ENCODE peak calls at places on chromosomes 11 and 22, in six cellular contexts. One of them, this sample, is unnamed.

GRCh38 chr22:45977003-45977395 is at the start of gene WNT7B:
- DNase-seq in progenitor cell of endocrine pancreas: no peak
- DNase-seq in fibroblast of pulmonary artery: no peak
- DNase-seq in mucosa of descending colon: no peak
- DNase-seq in HL-60: no peak
- DNase-seq in endothelial cell of umbilical vein: no peak
- DNase-seq in this sample: no peak

GRCh38 chr11:20477418-20478090 is 90.0 kb downstream of the PRMT3 start:
- DNase-seq in progenitor cell of endocrine pancreas: no peak
- DNase-seq in fibroblast of pulmonary artery: no peak
- DNase-seq in mucosa of descending colon: no peak
- DNase-seq in HL-60: no peak
- DNase-seq in endothelial cell of umbilical vein: no peak
- DNase-seq in this sample: no peak

GRCh38 chr22:49349181-49349835 is 478.4 kb downstream of the BRD1 start:
- DNase-seq in progenitor cell of endocrine pancreas: no peak
- DNase-seq in fibroblast of pulmonary artery: no peak
- DNase-seq in mucosa of descending colon: no peak
- DNase-seq in HL-60: no peak
- DNase-seq in endothelial cell of umbilical vein: no peak
- DNase-seq in this sample: no peak

GRCh38 chr11:2265396-2265795 is 5.0 kb downstream of the ASCL2 start:
- DNase-seq in progenitor cell of endocrine pancreas: no peak
- DNase-seq in fibroblast of pulmonary artery: no peak
- DNase-seq in mucosa of descending colon: peak; percentile 58
- DNase-seq in HL-60: peak; percentile 12
- DNase-seq in endothelial cell of umbilical vein: no peak
- DNase-seq in this sample: peak; percentile 77

GRCh38 chr11:43802509-43802908 is 78.1 kb upstream of the ALKBH3 start:
- DNase-seq in progenitor cell of endocrine pancreas: no peak
- DNase-seq in fibroblast of pulmonary artery: peak; percentile 16
- DNase-seq in mucosa of descending colon: no peak
- DNase-seq in HL-60: no peak
- DNase-seq in endothelial cell of umbilical vein: peak; percentile 12
- DNase-seq in this sample: no peak

GRCh38 chr11:45805305-45806071 is 539 bp downstream of the SLC35C1 start:
- DNase-seq in progenitor cell of endocrine pancreas: no peak
- DNase-seq in fibroblast of pulmonary artery: peak; percentile 59
- DNase-seq in mucosa of descending colon: peak; percentile 71
- DNase-seq in HL-60: peak; percentile 54
- DNase-seq in endothelial cell of umbilical vein: peak; percentile 59
- DNase-seq in this sample: no peak

GRCh38 chr22:38570841-38571364 is 920 bp upstream of the DMC1 start:
- DNase-seq in progenitor cell of endocrine pancreas: peak; percentile 12
- DNase-seq in fibroblast of pulmonary artery: peak; percentile 31
- DNase-seq in mucosa of descending colon: peak; percentile 53
- DNase-seq in HL-60: peak; percentile 56
- DNase-seq in endothelial cell of umbilical vein: no peak
- DNase-seq in this sample: no peak

GRCh38 chr11:74321487-74322188 is 10.2 kb upstream of the P4HA3 start:
- DNase-seq in progenitor cell of endocrine pancreas: no peak
- DNase-seq in fibroblast of pulmonary artery: peak; percentile 73
- DNase-seq in mucosa of descending colon: no peak
- DNase-seq in HL-60: peak; percentile 57
- DNase-seq in endothelial cell of umbilical vein: peak; percentile 99
- DNase-seq in this sample: no peak

GRCh38 chr11:43376594-43376993 is 17.9 kb downstream of the TTC17 start:
- DNase-seq in progenitor cell of endocrine pancreas: no peak
- DNase-seq in fibroblast of pulmonary artery: peak; percentile 81
- DNase-seq in mucosa of descending colon: no peak
- DNase-seq in HL-60: no peak
- DNase-seq in endothelial cell of umbilical vein: peak; percentile 48
- DNase-seq in this sample: no peak

GRCh38 chr11:102316505-102316904 is 779 bp upstream of the BIRC3 start:
- DNase-seq in progenitor cell of endocrine pancreas: no peak
- DNase-seq in fibroblast of pulmonary artery: no peak
- DNase-seq in mucosa of descending colon: no peak
- DNase-seq in HL-60: no peak
- DNase-seq in endothelial cell of umbilical vein: no peak
- DNase-seq in this sample: no peak

GRCh38 chr11:130246719-130247118 is 68.0 kb downstream of the ZBTB44 start:
- DNase-seq in progenitor cell of endocrine pancreas: no peak
- DNase-seq in fibroblast of pulmonary artery: peak; percentile 51
- DNase-seq in mucosa of descending colon: no peak
- DNase-seq in HL-60: no peak
- DNase-seq in endothelial cell of umbilical vein: no peak
- DNase-seq in this sample: no peak

GRCh38 chr22:25025586-25025985 is 73.1 kb downstream of the KIAA1671 start:
- DNase-seq in progenitor cell of endocrine pancreas: no peak
- DNase-seq in fibroblast of pulmonary artery: no peak
- DNase-seq in mucosa of descending colon: no peak
- DNase-seq in HL-60: no peak
- DNase-seq in endothelial cell of umbilical vein: no peak
- DNase-seq in this sample: no peak

GRCh38 chr11:71449596-71449995 is 1.4 kb upstream of the DHCR7 start:
- DNase-seq in progenitor cell of endocrine pancreas: no peak
- DNase-seq in fibroblast of pulmonary artery: no peak
- DNase-seq in mucosa of descending colon: no peak
- DNase-seq in HL-60: no peak
- DNase-seq in endothelial cell of umbilical vein: no peak
- DNase-seq in this sample: peak; percentile 14

GRCh38 chr22:23801238-23801821 is 14.6 kb downstream of the SMARCB1 start:
- DNase-seq in progenitor cell of endocrine pancreas: no peak
- DNase-seq in fibroblast of pulmonary artery: no peak
- DNase-seq in mucosa of descending colon: peak; percentile 38
- DNase-seq in HL-60: no peak
- DNase-seq in endothelial cell of umbilical vein: no peak
- DNase-seq in this sample: no peak

GRCh38 chr11:129702410-129703390 is 112.9 kb upstream of the TMEM45B start:
- DNase-seq in progenitor cell of endocrine pancreas: no peak
- DNase-seq in fibroblast of pulmonary artery: no peak
- DNase-seq in mucosa of descending colon: no peak
- DNase-seq in HL-60: no peak
- DNase-seq in endothelial cell of umbilical vein: no peak
- DNase-seq in this sample: no peak

GRCh38 chr11:134510641-134511040 is 98.6 kb upstream of the B3GAT1 start:
- DNase-seq in progenitor cell of endocrine pancreas: no peak
- DNase-seq in fibroblast of pulmonary artery: no peak
- DNase-seq in mucosa of descending colon: peak; percentile 40
- DNase-seq in HL-60: no peak
- DNase-seq in endothelial cell of umbilical vein: no peak
- DNase-seq in this sample: peak; percentile 40

GRCh38 chr11:122085264-122085663 is 30.8 kb downstream of the BLID start:
- DNase-seq in progenitor cell of endocrine pancreas: no peak
- DNase-seq in fibroblast of pulmonary artery: peak; percentile 92
- DNase-seq in mucosa of descending colon: no peak
- DNase-seq in HL-60: no peak
- DNase-seq in endothelial cell of umbilical vein: peak; percentile 75
- DNase-seq in this sample: no peak

GRCh38 chr11:27453701-27454100 is 18.9 kb downstream of the LGR4 start:
- DNase-seq in progenitor cell of endocrine pancreas: no peak
- DNase-seq in fibroblast of pulmonary artery: no peak
- DNase-seq in mucosa of descending colon: no peak
- DNase-seq in HL-60: no peak
- DNase-seq in endothelial cell of umbilical vein: no peak
- DNase-seq in this sample: no peak

GRCh38 chr11:133903056-133903455 is 53.7 kb downstream of the IGSF9B start:
- DNase-seq in progenitor cell of endocrine pancreas: no peak
- DNase-seq in fibroblast of pulmonary artery: no peak
- DNase-seq in mucosa of descending colon: no peak
- DNase-seq in HL-60: no peak
- DNase-seq in endothelial cell of umbilical vein: no peak
- DNase-seq in this sample: no peak

GRCh38 chr11:60370811-60371297 is 7.5 kb upstream of the MS4A7 start:
- DNase-seq in progenitor cell of endocrine pancreas: no peak
- DNase-seq in fibroblast of pulmonary artery: no peak
- DNase-seq in mucosa of descending colon: no peak
- DNase-seq in HL-60: no peak
- DNase-seq in endothelial cell of umbilical vein: peak; percentile 72
- DNase-seq in this sample: no peak

GRCh38 chr11:27933992-27934829 is 173.7 kb downstream of the KIF18A start:
- DNase-seq in progenitor cell of endocrine pancreas: no peak
- DNase-seq in fibroblast of pulmonary artery: peak; percentile 72
- DNase-seq in mucosa of descending colon: no peak
- DNase-seq in HL-60: no peak
- DNase-seq in endothelial cell of umbilical vein: peak; percentile 48
- DNase-seq in this sample: no peak

GRCh38 chr11:60485987-60486386 is 6.6 kb upstream of the MS4A12 start:
- DNase-seq in progenitor cell of endocrine pancreas: no peak
- DNase-seq in fibroblast of pulmonary artery: no peak
- DNase-seq in mucosa of descending colon: no peak
- DNase-seq in HL-60: peak; percentile 55
- DNase-seq in endothelial cell of umbilical vein: peak; percentile 17
- DNase-seq in this sample: no peak

GRCh38 chr11:2724114-2724513 is 24.3 kb upstream of the KCNQ1OT1 start:
- DNase-seq in progenitor cell of endocrine pancreas: no peak
- DNase-seq in fibroblast of pulmonary artery: no peak
- DNase-seq in mucosa of descending colon: no peak
- DNase-seq in HL-60: no peak
- DNase-seq in endothelial cell of umbilical vein: no peak
- DNase-seq in this sample: no peak

DNA sequence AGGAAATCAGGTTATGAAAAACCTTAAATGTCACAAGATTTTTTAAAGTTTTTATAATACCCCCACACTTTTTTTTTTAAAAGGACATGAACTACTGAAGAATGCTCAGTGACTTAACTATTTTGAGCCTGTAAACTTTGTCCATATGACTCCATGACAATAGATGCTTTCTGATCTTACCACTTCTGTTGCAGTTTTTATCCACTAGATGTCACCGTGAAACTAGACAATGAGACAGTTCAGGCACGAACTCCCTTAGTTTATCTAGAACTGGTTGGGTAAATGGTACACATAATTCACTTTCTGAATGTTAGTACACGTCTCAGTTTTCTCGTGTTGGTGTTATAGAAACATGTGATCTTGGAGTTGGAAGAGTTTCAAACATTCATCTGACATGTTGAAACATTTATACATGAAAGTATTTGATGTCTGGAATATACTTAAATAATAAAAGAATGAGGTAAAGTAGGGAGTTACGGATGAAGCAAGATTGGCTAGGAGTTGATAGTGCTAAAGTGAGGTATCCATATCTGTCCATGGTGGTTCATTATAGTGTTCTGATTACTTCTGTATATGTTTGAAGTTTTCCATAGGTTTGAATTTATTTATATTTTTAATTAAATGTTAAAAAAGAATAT is 8.1 kb downstream of the CCDC15 start:
- DNase-seq in progenitor cell of endocrine pancreas: no peak
- DNase-seq in fibroblast of pulmonary artery: peak; percentile 91
- DNase-seq in mucosa of descending colon: no peak
- DNase-seq in HL-60: peak; percentile 50
- DNase-seq in endothelial cell of umbilical vein: peak; percentile 86
- DNase-seq in this sample: no peak
- TF ChIP-seq CTCF in progenitor cell of endocrine pancreas: peak; percentile 73
- TF ChIP-seq CTCF in fibroblast of pulmonary artery: peak; percentile 83
- TF ChIP-seq CTCF in mucosa of descending colon: peak; percentile 28
- TF ChIP-seq CTCF in HL-60: peak; percentile 77
- TF ChIP-seq CTCF in endothelial cell of umbilical vein: peak; percentile 50
- TF ChIP-seq CTCF in this sample: peak; percentile 79

GRCh38 chr11:90803366-90803765 is 580.5 kb upstream of the CHORDC1 start:
- DNase-seq in progenitor cell of endocrine pancreas: no peak
- DNase-seq in fibroblast of pulmonary artery: no peak
- DNase-seq in mucosa of descending colon: no peak
- DNase-seq in HL-60: no peak
- DNase-seq in endothelial cell of umbilical vein: no peak
- DNase-seq in this sample: no peak
- TF ChIP-seq CTCF in progenitor cell of endocrine pancreas: no peak
- TF ChIP-seq CTCF in fibroblast of pulmonary artery: no peak
- TF ChIP-seq CTCF in mucosa of descending colon: no peak
- TF ChIP-seq CTCF in HL-60: no peak
- TF ChIP-seq CTCF in endothelial cell of umbilical vein: no peak
- TF ChIP-seq CTCF in this sample: no peak

GRCh38 chr11:100675115-100675650 is 11.9 kb upstream of the ARHGAP42 start:
- DNase-seq in progenitor cell of endocrine pancreas: no peak
- DNase-seq in fibroblast of pulmonary artery: no peak
- DNase-seq in mucosa of descending colon: no peak
- DNase-seq in HL-60: no peak
- DNase-seq in endothelial cell of umbilical vein: no peak
- DNase-seq in this sample: no peak

GRCh38 chr11:100681064-100681502 is 6.0 kb upstream of the ARHGAP42 start:
- DNase-seq in progenitor cell of endocrine pancreas: no peak
- DNase-seq in fibroblast of pulmonary artery: peak; percentile 8
- DNase-seq in mucosa of descending colon: peak; percentile 84
- DNase-seq in HL-60: peak; percentile 88
- DNase-seq in endothelial cell of umbilical vein: no peak
- DNase-seq in this sample: peak; percentile 50

GRCh38 chr11:100676901-100677300 is 10.2 kb upstream of the ARHGAP42 start:
- DNase-seq in progenitor cell of endocrine pancreas: no peak
- DNase-seq in fibroblast of pulmonary artery: no peak
- DNase-seq in mucosa of descending colon: no peak
- DNase-seq in HL-60: no peak
- DNase-seq in endothelial cell of umbilical vein: no peak
- DNase-seq in this sample: no peak

GRCh38 chr11:100680070-100680469 is 7.0 kb upstream of the ARHGAP42 start:
- DNase-seq in progenitor cell of endocrine pancreas: no peak
- DNase-seq in fibroblast of pulmonary artery: no peak
- DNase-seq in mucosa of descending colon: no peak
- DNase-seq in HL-60: no peak
- DNase-seq in endothelial cell of umbilical vein: no peak
- DNase-seq in this sample: no peak

GRCh38 chr11:100677796-100678195 is 9.3 kb upstream of the ARHGAP42 start:
- DNase-seq in progenitor cell of endocrine pancreas: no peak
- DNase-seq in fibroblast of pulmonary artery: no peak
- DNase-seq in mucosa of descending colon: no peak
- DNase-seq in HL-60: no peak
- DNase-seq in endothelial cell of umbilical vein: no peak
- DNase-seq in this sample: no peak
- TF ChIP-seq CTCF in progenitor cell of endocrine pancreas: peak; percentile 12
- TF ChIP-seq CTCF in fibroblast of pulmonary artery: no peak
- TF ChIP-seq CTCF in mucosa of descending colon: no peak
- TF ChIP-seq CTCF in HL-60: no peak
- TF ChIP-seq CTCF in endothelial cell of umbilical vein: no peak
- TF ChIP-seq CTCF in this sample: no peak

DNA sequence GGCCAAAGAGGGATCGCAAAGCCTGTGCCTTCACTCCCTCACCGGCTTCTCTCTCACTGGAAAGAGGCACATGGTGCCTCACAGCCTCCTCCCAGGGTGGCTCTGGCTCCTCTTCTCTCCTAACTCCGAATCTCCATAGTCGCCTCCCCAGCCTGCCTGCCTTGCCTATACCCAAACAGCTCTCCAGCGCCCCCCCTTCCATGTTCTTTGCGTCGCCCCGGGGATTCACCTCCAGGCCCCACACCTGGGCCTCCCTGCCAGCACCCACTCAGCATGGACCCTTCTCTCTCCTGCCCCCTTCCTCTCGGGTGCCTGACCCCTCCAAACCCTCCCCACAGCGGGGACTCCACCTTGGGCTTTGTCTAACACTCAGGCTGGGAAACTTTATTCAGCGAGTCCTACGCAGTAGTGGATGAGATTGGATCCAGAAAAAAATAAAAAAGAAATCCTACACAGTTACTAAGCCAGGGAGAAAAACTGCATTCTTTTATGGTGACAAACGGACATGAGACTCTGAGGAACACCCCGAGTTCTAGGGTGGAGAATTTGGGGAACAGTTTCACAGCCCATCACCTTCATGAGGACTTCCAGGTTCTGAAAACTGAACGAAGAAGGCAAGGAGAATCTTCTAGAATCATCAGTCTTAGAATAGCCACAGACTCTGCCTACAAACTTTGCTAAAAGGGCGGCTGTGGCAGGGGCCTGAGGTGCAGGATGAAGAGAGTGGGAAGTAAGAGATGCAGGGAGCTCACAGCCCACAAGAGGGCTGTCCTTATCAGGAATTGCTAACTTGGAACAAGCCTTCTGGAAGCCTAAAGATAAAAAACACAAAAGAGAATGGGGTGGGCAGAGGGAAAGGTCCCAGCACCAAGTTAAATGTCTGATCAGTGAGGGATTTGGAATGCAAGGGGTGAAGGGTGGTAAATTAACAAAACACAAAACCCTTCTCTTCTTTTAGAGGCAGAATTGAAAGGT is 5.3 kb downstream of the PPM1F start:
- DNase-seq in progenitor cell of endocrine pancreas: no peak
- DNase-seq in fibroblast of pulmonary artery: peak; percentile 65
- DNase-seq in mucosa of descending colon: no peak
- DNase-seq in HL-60: no peak
- DNase-seq in endothelial cell of umbilical vein: peak; percentile 66
- DNase-seq in this sample: no peak
- TF ChIP-seq CTCF in progenitor cell of endocrine pancreas: peak; percentile 59
- TF ChIP-seq CTCF in fibroblast of pulmonary artery: peak; percentile 71
- TF ChIP-seq CTCF in mucosa of descending colon: no peak
- TF ChIP-seq CTCF in HL-60: no peak
- TF ChIP-seq CTCF in endothelial cell of umbilical vein: peak; percentile 67
- TF ChIP-seq CTCF in this sample: peak; percentile 50

This sample was measured in CD14-positive monocyte.